ENCODE peak calls at places on chromosomes 3 and 15, in nine cellular contexts. L is T-helper 17 cell, D is NAMALWA, F is hippocampal formation, Q is A172, O is psoas muscle, Y is Calu3, M is transverse colon, E is DND-41. P is an unnamed sample.

GRCh38 chr15:90895571-90896117 is 7.5 kb upstream of the MAN2A2 start:
- DNase-seq in L (no peak), D (no peak), F (peak), Q (no peak), O (no peak), Y (no peak), M (no peak), E (peak), P (no peak)

GRCh38 chr15:31245756-31246155 is 80.9 kb upstream of the KLF13 start:
- DNase-seq in L (no peak), D (no peak), F (no peak), Q (no peak), O (no peak), Y (no peak), M (no peak), E (no peak), P (no peak)

GRCh38 chr3:118577055-118577759 is 457.4 kb downstream of the IGSF11 start:
- DNase-seq in L (no peak), D (no peak), F (no peak), Q (no peak), O (no peak), Y (no peak), M (no peak), E (no peak), P (no peak)

GRCh38 chr15:92638709-92639365 is 16.7 kb downstream of the FAM174B start:
- DNase-seq in L (no peak), D (no peak), F (no peak), Q (no peak), O (no peak), Y (no peak), M (peak), E (no peak), P (no peak)

GRCh38 chr3:5010706-5011554 is 31.7 kb downstream of the BHLHE40 start:
- DNase-seq in L (no peak), D (no peak), F (no peak), Q (no peak), O (no peak), Y (no peak), M (peak), E (no peak), P (no peak)

GRCh38 chr15:101151286-101151685 is 100.6 kb downstream of the CHSY1 start:
- DNase-seq in L (no peak), D (no peak), F (no peak), Q (no peak), O (no peak), Y (no peak), M (peak), E (no peak), P (no peak)

GRCh38 chr3:8632402-8633237 is 12.0 kb downstream of the SSUH2 start:
- DNase-seq in L (no peak), D (no peak), F (no peak), Q (no peak), O (no peak), Y (no peak), M (no peak), E (no peak), P (no peak)

GRCh38 chr3:70360985-70361384 is 48.5 kb upstream of the MDFIC2 start:
- DNase-seq in L (no peak), D (no peak), F (no peak), Q (peak), O (no peak), Y (no peak), M (no peak), E (no peak), P (no peak)

GRCh38 chr3:124121379-124122336 is 129.7 kb upstream of the ROPN1 start:
- DNase-seq in L (no peak), D (no peak), F (peak), Q (no peak), O (no peak), Y (no peak), M (no peak), E (no peak), P (no peak)

GRCh38 chr15:73078722-73079121 is 26.5 kb downstream of the NEO1 start:
- DNase-seq in L (no peak), D (no peak), F (no peak), Q (peak), O (no peak), Y (peak), M (peak), E (no peak), P (no peak)

GRCh38 chr3:120094776-120095225 is 554 bp upstream of the GSK3B start:
- DNase-seq in L (peak), D (peak), F (peak), Q (peak), O (peak), Y (peak), M (peak), E (peak), P (peak)

GRCh38 chr3:183714622-183715021 is 17.0 kb downstream of the YEATS2 start:
- DNase-seq in L (no peak), D (no peak), F (no peak), Q (no peak), O (no peak), Y (no peak), M (no peak), E (no peak), P (no peak)

GRCh38 chr3:103706671-103707070 is 1271.9 kb downstream of the ZPLD1 start:
- DNase-seq in L (no peak), D (no peak), F (no peak), Q (no peak), O (no peak), Y (no peak), M (no peak), E (no peak), P (no peak)

GRCh38 chr3:36992806-36993325 is at the start of gene EPM2AIP1:
- DNase-seq in L (no peak), D (no peak), F (no peak), Q (no peak), O (peak), Y (no peak), M (no peak), E (no peak), P (no peak)

P was measured in NCI-H1930.